ENCODE peak calls at places on chromosomes 5 and 9, in four cellular contexts. A is AG09309, W is uterus, J is T-helper 22 cell. B is an unnamed sample.

GRCh38 chr5:69364414-69364813 is 4.9 kb downstream of the AK6 start:
- DNase-seq in A (no peak), W (no peak), J (no peak), B (no peak)

GRCh38 chr5:141879941-141880738 is 1.9 kb upstream of the PCDH1 start:
- DNase-seq in A (no peak), W (peak; percentile 11), J (no peak), B (no peak)

GRCh38 chr5:6827815-6828214 is 114.6 kb downstream of the TENT4A start:
- DNase-seq in A (no peak), W (no peak), J (peak; percentile 7), B (no peak)

GRCh38 chr5:39517800-39518199 is 93.0 kb upstream of the DAB2 start:
- DNase-seq in A (peak; percentile 84), W (no peak), J (no peak), B (no peak)

GRCh38 chr5:160555836-160556660 is 134.4 kb downstream of the PTTG1 start:
- DNase-seq in A (peak; percentile 8), W (no peak), J (no peak), B (no peak)

GRCh38 chr5:176817864-176818377 is 7.6 kb downstream of the UNC5A start:
- DNase-seq in A (no peak), W (no peak), J (no peak), B (no peak)

GRCh38 chr9:105457560-105458294 is 9.9 kb downstream of the FSD1L start:
- DNase-seq in A (no peak), W (no peak), J (no peak), B (peak; percentile 62)

GRCh38 chr9:95836072-95836471 is 39.4 kb upstream of the ERCC6L2 start:
- DNase-seq in A (no peak), W (no peak), J (no peak), B (no peak)

GRCh38 chr5:146707316-146707715 is 171.2 kb downstream of the PPP2R2B start:
- DNase-seq in A (no peak), W (no peak), J (no peak), B (no peak)

GRCh38 chr9:97425336-97425991 is 13.6 kb downstream of the TDRD7 start:
- DNase-seq in A (no peak), W (no peak), J (no peak), B (no peak)

GRCh38 chr5:33736510-33736909 is 155.3 kb downstream of the ADAMTS12 start:
- DNase-seq in A (peak; percentile 68), W (no peak), J (no peak), B (no peak)

GRCh38 chr9:109232449-109232848 is 65.4 kb upstream of the FRRS1L start:
- DNase-seq in A (no peak), W (no peak), J (no peak), B (no peak)

GRCh38 chr9:137436761-137437600 is 4.2 kb downstream of the ENTPD8 start:
- DNase-seq in A (no peak), W (no peak), J (no peak), B (no peak)

GRCh38 chr5:112794410-112794809 is 56.7 kb downstream of the APC start:
- DNase-seq in A (no peak), W (no peak), J (no peak), B (no peak)

GRCh38 chr9:88523056-88523455 is 11.9 kb upstream of the NXNL2 start:
- DNase-seq in A (no peak), W (no peak), J (no peak), B (no peak)

GRCh38 chr5:137923856-137924255 is 34.6 kb downstream of the PKD2L2 start:
- DNase-seq in A (no peak), W (no peak), J (no peak), B (no peak)

GRCh38 chr5:179375236-179375685 is 30.0 kb upstream of the ADAMTS2 start:
- DNase-seq in A (no peak), W (no peak), J (no peak), B (no peak)

GRCh38 chr9:120625222-120625621 is 45.3 kb upstream of the CDK5RAP2 start:
- DNase-seq in A (no peak), W (no peak), J (no peak), B (no peak)

GRCh38 chr9:133875131-133875530 is 117.0 kb downstream of the VAV2 start:
- DNase-seq in A (no peak), W (no peak), J (no peak), B (no peak)